ENCODE peak calls at places on chromosome 1, in eight cellular contexts. J is COR-L47; Z is activated effector memory CD4-positive, alpha-beta T cell treated with Interleukin-2 at 50 U/mL for 16 hours; Q is activated naive CD8-positive, alpha-beta T cell treated with anti-CD3 and anti-CD28 coated beads, Interleukin-2, amount 50 U/mL, for 16 hours; F is caudate nucleus; O is anterior cingulate cortex; H is left kidney; M is colonic mucosa. L is an unnamed sample.

GRCh38 chr1:107879338-107879737 is 85.6 kb downstream of the VAV3 start:
- DNase-seq in J (no peak), Z (no peak), Q (no peak), F (no peak), O (no peak), H (no peak), M (no peak), L (no peak)

GRCh38 chr1:118366296-118366695 is 181.3 kb upstream of the SPAG17 start:
- DNase-seq in J (no peak), Z (no peak), Q (no peak), F (no peak), O (no peak), H (no peak), M (no peak), L (no peak)

GRCh38 chr1:10900265-10900651 is 103.8 kb upstream of the CASZ1 start:
- DNase-seq in J (peak; percentile 41), Z (no peak), Q (no peak), F (no peak), O (no peak), H (peak; percentile 26), M (no peak), L (no peak)

GRCh38 chr1:205925730-205926129 is 17.5 kb downstream of the SLC26A9 start:
- DNase-seq in J (no peak), Z (no peak), Q (no peak), F (no peak), O (no peak), H (no peak), M (no peak), L (no peak)

GRCh38 chr1:10867914-10868598 is 71.6 kb upstream of the CASZ1 start:
- DNase-seq in J (peak; percentile 92), Z (no peak), Q (no peak), F (no peak), O (peak; percentile 35), H (peak; percentile 46), M (no peak), L (no peak)

GRCh38 chr1:234890694-234891093 is 237.9 kb downstream of the TOMM20 start:
- DNase-seq in J (no peak), Z (no peak), Q (no peak), F (no peak), O (no peak), H (no peak), M (no peak), L (no peak)

GRCh38 chr1:20342294-20343148 is 51.8 kb downstream of the VWA5B1 start:
- DNase-seq in J (no peak), Z (no peak), Q (no peak), F (no peak), O (no peak), H (no peak), M (no peak), L (no peak)

GRCh38 chr1:39854738-39855137 is 28.6 kb downstream of the TRIT1 start:
- DNase-seq in J (no peak), Z (no peak), Q (no peak), F (no peak), O (no peak), H (no peak), M (no peak), L (no peak)

GRCh38 chr1:172566196-172566997 is 33.4 kb downstream of the SUCO start:
- DNase-seq in J (no peak), Z (no peak), Q (no peak), F (no peak), O (no peak), H (no peak), M (no peak), L (no peak)

GRCh38 chr1:25503551-25504426 is 39.6 kb upstream of the LDLRAP1 start:
- DNase-seq in J (peak; percentile 29), Z (peak; percentile 56), Q (peak; percentile 47), F (no peak), O (no peak), H (peak; percentile 72), M (peak; percentile 80), L (peak; percentile 69)